ENCODE peak calls at places on chromosome 2, in seven cellular contexts. One of them, this sample, is unnamed. For H3K36me3, the result is how much of the 10 kb centered on the place peaks cover.

GRCh38 chr2:207399301-207399700 is 130.5 kb upstream of the CREB1 start:
- DNase-seq in trophoblast cell: no peak
- DNase-seq in OCI-LY7: no peak
- DNase-seq in adrenal gland: no peak
- DNase-seq in gastrocnemius medialis: no peak
- DNase-seq in IMR-90: no peak
- DNase-seq in CD4-positive, alpha-beta memory T cell: no peak
- DNase-seq in this sample: no peak

GRCh38 chr2:9108210-9108967 is 98.2 kb upstream of the ASAP2 start:
- DNase-seq in CD4-positive, alpha-beta memory T cell: no peak
- DNase-seq in gastrocnemius medialis: no peak
- DNase-seq in trophoblast cell: no peak
- DNase-seq in IMR-90: peak
- DNase-seq in adrenal gland: no peak
- DNase-seq in OCI-LY7: no peak
- DNase-seq in this sample: no peak

GRCh38 chr2:215830313-215830712 is 183.0 kb downstream of the MREG start:
- DNase-seq in gastrocnemius medialis: peak
- DNase-seq in adrenal gland: peak
- DNase-seq in OCI-LY7: no peak
- DNase-seq in CD4-positive, alpha-beta memory T cell: no peak
- DNase-seq in IMR-90: peak
- DNase-seq in trophoblast cell: peak
- DNase-seq in this sample: no peak

GRCh38 chr2:213316001-213316735 is 31.9 kb downstream of the SPAG16 start:
- DNase-seq in OCI-LY7: no peak
- DNase-seq in gastrocnemius medialis: no peak
- DNase-seq in IMR-90: peak
- DNase-seq in trophoblast cell: no peak
- DNase-seq in adrenal gland: no peak
- DNase-seq in CD4-positive, alpha-beta memory T cell: no peak
- DNase-seq in this sample: no peak

GRCh38 chr2:9652898-9653479 is 22.2 kb upstream of the YWHAQ start:
- DNase-seq in trophoblast cell: no peak
- DNase-seq in OCI-LY7: no peak
- DNase-seq in gastrocnemius medialis: no peak
- DNase-seq in adrenal gland: peak
- DNase-seq in CD4-positive, alpha-beta memory T cell: no peak
- DNase-seq in IMR-90: no peak
- DNase-seq in this sample: no peak

GRCh38 chr2:233242231-233242917 is 9.1 kb upstream of the ATG16L1 start:
- DNase-seq in IMR-90: peak
- DNase-seq in adrenal gland: no peak
- DNase-seq in gastrocnemius medialis: no peak
- DNase-seq in CD4-positive, alpha-beta memory T cell: no peak
- DNase-seq in trophoblast cell: no peak
- DNase-seq in OCI-LY7: no peak
- DNase-seq in this sample: no peak

GRCh38 chr2:43397821-43398220 is 171.4 kb upstream of the ZFP36L2 start:
- DNase-seq in OCI-LY7: no peak
- DNase-seq in trophoblast cell: peak
- DNase-seq in IMR-90: no peak
- DNase-seq in CD4-positive, alpha-beta memory T cell: no peak
- DNase-seq in gastrocnemius medialis: no peak
- DNase-seq in adrenal gland: no peak
- DNase-seq in this sample: no peak

GRCh38 chr2:47035615-47036488 is 119.3 kb downstream of the STPG4 start:
- DNase-seq in CD4-positive, alpha-beta memory T cell: no peak
- DNase-seq in trophoblast cell: peak
- DNase-seq in OCI-LY7: no peak
- DNase-seq in IMR-90: no peak
- DNase-seq in gastrocnemius medialis: no peak
- DNase-seq in adrenal gland: no peak
- DNase-seq in this sample: no peak

GRCh38 chr2:116490511-116491145 is 1323.9 kb upstream of the DDX18 start:
- DNase-seq in OCI-LY7: no peak
- DNase-seq in CD4-positive, alpha-beta memory T cell: no peak
- DNase-seq in trophoblast cell: no peak
- DNase-seq in gastrocnemius medialis: no peak
- DNase-seq in IMR-90: no peak
- DNase-seq in adrenal gland: no peak
- DNase-seq in this sample: no peak

GRCh38 chr2:183927367-183928355 is 670.7 kb upstream of the ZNF804A start:
- DNase-seq in IMR-90: peak
- DNase-seq in trophoblast cell: peak
- DNase-seq in OCI-LY7: no peak
- DNase-seq in gastrocnemius medialis: no peak
- DNase-seq in CD4-positive, alpha-beta memory T cell: no peak
- DNase-seq in adrenal gland: no peak
- DNase-seq in this sample: no peak

GRCh38 chr2:219650426-219651248 is 23.2 kb downstream of the SLC4A3 start:
- DNase-seq in CD4-positive, alpha-beta memory T cell: no peak
- DNase-seq in OCI-LY7: no peak
- DNase-seq in IMR-90: no peak
- DNase-seq in trophoblast cell: no peak
- DNase-seq in gastrocnemius medialis: no peak
- DNase-seq in adrenal gland: no peak
- DNase-seq in this sample: no peak

GRCh38 chr2:169363570-169364150 is 1.3 kb upstream of the LRP2 start:
- DNase-seq in adrenal gland: no peak
- DNase-seq in CD4-positive, alpha-beta memory T cell: peak
- DNase-seq in trophoblast cell: peak
- DNase-seq in IMR-90: no peak
- DNase-seq in gastrocnemius medialis: no peak
- DNase-seq in OCI-LY7: no peak
- DNase-seq in this sample: no peak

GRCh38 chr2:101991731-101992145 is at the start of gene IL1R2:
- DNase-seq in trophoblast cell: no peak
- DNase-seq in adrenal gland: peak
- DNase-seq in IMR-90: no peak
- DNase-seq in gastrocnemius medialis: peak
- DNase-seq in CD4-positive, alpha-beta memory T cell: no peak
- DNase-seq in OCI-LY7: no peak
- DNase-seq in this sample: peak

GRCh38 chr2:119683717-119684443 is 4.9 kb downstream of the TMEM177 start:
- DNase-seq in adrenal gland: peak
- DNase-seq in IMR-90: peak
- DNase-seq in OCI-LY7: no peak
- DNase-seq in CD4-positive, alpha-beta memory T cell: no peak
- DNase-seq in trophoblast cell: no peak
- DNase-seq in gastrocnemius medialis: no peak
- DNase-seq in this sample: no peak

GRCh38 chr2:873027-873426 is 77.6 kb upstream of the SNTG2 start:
- DNase-seq in IMR-90: no peak
- DNase-seq in trophoblast cell: no peak
- DNase-seq in adrenal gland: no peak
- DNase-seq in gastrocnemius medialis: no peak
- DNase-seq in OCI-LY7: no peak
- DNase-seq in CD4-positive, alpha-beta memory T cell: no peak
- DNase-seq in this sample: no peak

GRCh38 chr2:11748018-11748860 is 1.8 kb downstream of the LPIN1 start:
- DNase-seq in CD4-positive, alpha-beta memory T cell: no peak
- DNase-seq in IMR-90: no peak
- DNase-seq in adrenal gland: no peak
- DNase-seq in trophoblast cell: no peak
- DNase-seq in gastrocnemius medialis: no peak
- DNase-seq in OCI-LY7: peak
- DNase-seq in this sample: no peak
- H3K27ac ChIP-seq in CD4-positive, alpha-beta memory T cell: peak
- H3K27ac ChIP-seq in IMR-90: no peak
- H3K27ac ChIP-seq in adrenal gland: peak
- H3K27ac ChIP-seq in trophoblast cell: no peak
- H3K27ac ChIP-seq in gastrocnemius medialis: peak
- H3K27ac ChIP-seq in OCI-LY7: peak
- H3K27ac ChIP-seq in this sample: no peak

GRCh38 chr2:209508255-209508654 is 84.4 kb downstream of the MAP2 start:
- DNase-seq in trophoblast cell: no peak
- DNase-seq in adrenal gland: no peak
- DNase-seq in gastrocnemius medialis: no peak
- DNase-seq in CD4-positive, alpha-beta memory T cell: no peak
- DNase-seq in OCI-LY7: no peak
- DNase-seq in IMR-90: no peak
- DNase-seq in this sample: no peak

GRCh38 chr2:209511637-209512036 is 87.8 kb downstream of the MAP2 start:
- DNase-seq in trophoblast cell: no peak
- DNase-seq in adrenal gland: no peak
- DNase-seq in IMR-90: no peak
- DNase-seq in OCI-LY7: no peak
- DNase-seq in gastrocnemius medialis: no peak
- DNase-seq in CD4-positive, alpha-beta memory T cell: no peak
- DNase-seq in this sample: no peak

GRCh38 chr2:209517436-209517835 is 93.6 kb downstream of the MAP2 start:
- DNase-seq in trophoblast cell: no peak
- DNase-seq in OCI-LY7: no peak
- DNase-seq in IMR-90: no peak
- DNase-seq in CD4-positive, alpha-beta memory T cell: no peak
- DNase-seq in adrenal gland: no peak
- DNase-seq in gastrocnemius medialis: no peak
- DNase-seq in this sample: no peak

DNA sequence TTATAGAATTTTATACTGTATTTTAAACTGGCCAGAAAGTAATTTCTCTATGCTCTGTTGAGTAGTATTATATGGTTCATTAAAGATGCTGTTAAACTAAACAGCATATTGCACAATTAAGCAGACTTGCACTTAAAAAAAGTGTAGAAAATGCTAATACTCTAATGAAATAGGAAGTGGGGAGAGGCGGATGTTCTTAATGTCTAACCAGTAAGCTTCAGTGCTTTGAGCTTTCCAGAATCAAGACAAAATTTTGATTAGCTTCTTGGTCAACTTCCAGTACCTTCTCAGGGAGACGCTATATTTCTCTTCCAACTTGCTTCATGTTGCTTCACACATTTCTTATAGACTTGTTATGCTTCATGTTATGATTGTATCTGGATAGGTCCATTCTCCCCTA is 89.1 kb downstream of the MAP2 start:
- DNase-seq in adrenal gland: no peak
- DNase-seq in IMR-90: no peak
- DNase-seq in CD4-positive, alpha-beta memory T cell: no peak
- DNase-seq in trophoblast cell: no peak
- DNase-seq in gastrocnemius medialis: no peak
- DNase-seq in OCI-LY7: no peak
- DNase-seq in this sample: no peak
- H3K36me3 ChIP-seq in adrenal gland: under half
- H3K36me3 ChIP-seq in IMR-90: under half
- H3K36me3 ChIP-seq in CD4-positive, alpha-beta memory T cell: under half
- H3K36me3 ChIP-seq in trophoblast cell: under half
- H3K36me3 ChIP-seq in gastrocnemius medialis: under half
- H3K36me3 ChIP-seq in OCI-LY7: under half
- H3K36me3 ChIP-seq in this sample: under half

GRCh38 chr2:27209621-27210401 is 2.0 kb upstream of the ATRAID start:
- DNase-seq in IMR-90: peak
- DNase-seq in adrenal gland: no peak
- DNase-seq in gastrocnemius medialis: no peak
- DNase-seq in trophoblast cell: peak
- DNase-seq in CD4-positive, alpha-beta memory T cell: no peak
- DNase-seq in OCI-LY7: peak
- DNase-seq in this sample: peak

GRCh38 chr2:27212626-27213471 is 781 bp upstream of the SLC5A6 start:
- DNase-seq in IMR-90: peak
- DNase-seq in CD4-positive, alpha-beta memory T cell: peak
- DNase-seq in adrenal gland: no peak
- DNase-seq in OCI-LY7: peak
- DNase-seq in gastrocnemius medialis: no peak
- DNase-seq in trophoblast cell: peak
- DNase-seq in this sample: no peak

GRCh38 chr2:27208486-27209050 is 3.3 kb upstream of the ATRAID start:
- DNase-seq in OCI-LY7: no peak
- DNase-seq in CD4-positive, alpha-beta memory T cell: no peak
- DNase-seq in trophoblast cell: no peak
- DNase-seq in IMR-90: no peak
- DNase-seq in gastrocnemius medialis: no peak
- DNase-seq in adrenal gland: no peak
- DNase-seq in this sample: no peak

GRCh38 chr2:27211943-27212625 is at the start of the genes ATRAID and SLC5A6:
- DNase-seq in CD4-positive, alpha-beta memory T cell: peak
- DNase-seq in adrenal gland: peak
- DNase-seq in gastrocnemius medialis: peak
- DNase-seq in IMR-90: peak
- DNase-seq in trophoblast cell: peak
- DNase-seq in OCI-LY7: peak
- DNase-seq in this sample: peak

GRCh38 chr2:27211241-27211942 is 449 bp upstream of the ATRAID start:
- DNase-seq in CD4-positive, alpha-beta memory T cell: no peak
- DNase-seq in OCI-LY7: peak
- DNase-seq in IMR-90: no peak
- DNase-seq in gastrocnemius medialis: no peak
- DNase-seq in adrenal gland: no peak
- DNase-seq in trophoblast cell: peak
- DNase-seq in this sample: peak
- H3K27ac ChIP-seq in CD4-positive, alpha-beta memory T cell: peak
- H3K27ac ChIP-seq in OCI-LY7: peak
- H3K27ac ChIP-seq in IMR-90: peak
- H3K27ac ChIP-seq in gastrocnemius medialis: peak
- H3K27ac ChIP-seq in adrenal gland: peak
- H3K27ac ChIP-seq in trophoblast cell: peak
- H3K27ac ChIP-seq in this sample: peak

DNA sequence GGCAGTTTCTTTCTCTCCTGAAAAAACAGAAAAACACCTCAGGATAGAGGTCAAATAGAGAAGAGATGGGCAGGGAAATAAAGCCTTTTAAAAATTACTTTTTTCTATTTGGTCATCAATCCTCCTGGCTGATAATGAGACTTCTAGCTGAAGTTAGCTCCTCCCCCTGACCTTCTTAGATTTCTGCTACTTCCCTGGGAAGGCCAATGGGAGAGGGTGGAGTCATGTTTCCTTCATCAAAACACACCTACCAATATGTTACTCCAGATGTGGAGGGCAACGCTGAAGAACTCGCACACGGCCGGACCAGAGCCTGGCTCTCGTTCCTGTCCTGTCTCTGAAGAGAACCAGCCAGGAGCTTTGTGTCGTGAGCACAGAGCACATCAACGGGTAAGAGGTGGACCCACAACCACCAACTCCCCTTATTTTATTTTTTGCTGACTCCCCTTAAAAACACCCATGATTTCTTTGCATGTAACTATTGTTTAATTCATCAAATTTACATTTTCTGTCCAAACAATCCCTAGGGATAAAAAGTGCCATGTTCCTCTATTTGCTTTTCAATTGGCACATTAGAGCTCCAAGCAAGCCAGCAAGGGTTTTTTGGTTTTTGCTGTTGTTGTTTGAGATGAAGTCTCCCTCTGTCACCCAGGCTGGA is 94.9 kb downstream of the ADD2 start:
- DNase-seq in trophoblast cell: no peak
- DNase-seq in IMR-90: no peak
- DNase-seq in adrenal gland: peak
- DNase-seq in gastrocnemius medialis: no peak
- DNase-seq in CD4-positive, alpha-beta memory T cell: no peak
- DNase-seq in OCI-LY7: no peak
- DNase-seq in this sample: no peak
- H3K36me3 ChIP-seq in trophoblast cell: under half
- H3K36me3 ChIP-seq in IMR-90: under half
- H3K36me3 ChIP-seq in adrenal gland: under half
- H3K36me3 ChIP-seq in gastrocnemius medialis: under half
- H3K36me3 ChIP-seq in CD4-positive, alpha-beta memory T cell: under half
- H3K36me3 ChIP-seq in OCI-LY7: under half
- H3K36me3 ChIP-seq in this sample: under half